ENCODE peak calls at places on chromosomes 7 and 10, in seven cellular contexts. K is mucosa of descending colon, J is hepatocyte, A is WERI-Rb-1, I is Panc1, Y is fibroblast of mammary gland, F is breast epithelium. B is an unnamed sample.

GRCh38 chr10:64486149-64486548 is 964.9 kb downstream of the REEP3 start:
- DNase-seq in A (no peak), F (no peak), Y (peak), J (no peak), K (no peak), I (no peak), B (no peak)

GRCh38 chr10:4260483-4260882 is 475.5 kb upstream of the KLF6 start:
- DNase-seq in Y (peak), I (no peak), K (no peak), A (no peak), F (no peak), J (peak), B (no peak)

GRCh38 chr7:25763461-25763860 is 388.5 kb upstream of the NFE2L3 start:
- DNase-seq in I (no peak), Y (no peak), A (no peak), J (no peak), F (no peak), K (no peak), B (no peak)

GRCh38 chr7:3289996-3290395 is 11.1 kb upstream of the SDK1 start:
- DNase-seq in A (no peak), F (no peak), I (no peak), K (no peak), J (no peak), Y (no peak), B (peak)

GRCh38 chr7:69256634-69257081 is 341.6 kb upstream of the AUTS2 start:
- DNase-seq in A (no peak), K (peak), Y (no peak), I (no peak), F (no peak), J (no peak), B (no peak)

GRCh38 chr7:154853063-154853726 is 149.7 kb downstream of the PAXIP1 start:
- DNase-seq in F (no peak), J (no peak), K (peak), I (no peak), A (no peak), Y (no peak), B (no peak)

GRCh38 chr10:34031410-34031809 is 696.9 kb upstream of the NRP1 start:
- DNase-seq in I (no peak), F (no peak), A (no peak), J (no peak), Y (peak), K (no peak), B (no peak)

GRCh38 chr7:55304363-55304762 is 60.8 kb upstream of the LANCL2 start:
- DNase-seq in I (no peak), F (no peak), K (no peak), A (no peak), J (no peak), Y (peak), B (no peak)

GRCh38 chr7:23544913-23545354 is 13.2 kb upstream of the TRA2A start:
- DNase-seq in Y (peak), J (peak), I (peak), K (no peak), F (no peak), A (peak), B (peak)

GRCh38 chr7:81138850-81139249 is 220.0 kb upstream of the SEMA3C start:
- DNase-seq in I (no peak), F (no peak), A (no peak), Y (no peak), K (no peak), J (no peak), B (no peak)

GRCh38 chr10:70101668-70102067 is 31.0 kb downstream of the AIFM2 start:
- DNase-seq in K (no peak), F (no peak), Y (no peak), J (no peak), A (no peak), I (no peak), B (no peak)

GRCh38 chr7:46569117-46569433 is 648.0 kb upstream of the IGFBP3 start:
- DNase-seq in K (no peak), A (no peak), I (no peak), J (no peak), Y (no peak), F (no peak), B (no peak)

GRCh38 chr7:73894851-73895441 is 34.0 kb downstream of the TMEM270 start:
- DNase-seq in Y (peak), F (no peak), A (no peak), K (peak), J (no peak), I (no peak), B (no peak)

GRCh38 chr10:18099420-18099819 is 40.8 kb upstream of the CACNB2 start:
- DNase-seq in Y (peak), F (no peak), K (no peak), J (no peak), I (no peak), A (no peak), B (no peak)

GRCh38 chr7:143214789-143215679 is 6.8 kb upstream of the TAS2R40 start:
- DNase-seq in J (peak), A (peak), K (no peak), F (no peak), Y (peak), I (peak), B (peak)

GRCh38 chr7:156147771-156148504 is 335.7 kb upstream of the SHH start:
- DNase-seq in Y (no peak), F (no peak), A (no peak), K (no peak), I (no peak), J (no peak), B (no peak)

GRCh38 chr10:50594012-50594411 is 29.7 kb downstream of the SGMS1 start:
- DNase-seq in A (no peak), Y (peak), F (no peak), I (peak), J (peak), K (no peak), B (no peak)

GRCh38 chr7:130365093-130365492 is 15.2 kb upstream of the CPA1 start:
- DNase-seq in K (no peak), I (no peak), Y (no peak), A (no peak), F (no peak), J (no peak), B (no peak)

GRCh38 chr10:97685395-97685958 is 1.6 kb downstream of the AVPI1 start:
- DNase-seq in J (no peak), I (no peak), F (no peak), A (peak), Y (peak), K (peak), B (no peak)

GRCh38 chr10:97494151-97494550 is 4.1 kb downstream of the MMS19 start:
- DNase-seq in I (no peak), K (no peak), J (no peak), Y (peak), F (no peak), A (no peak), B (no peak)

GRCh38 chr10:124459395-124459794 is 2.2 kb upstream of the LHPP start:
- DNase-seq in A (no peak), J (no peak), F (no peak), Y (no peak), K (no peak), I (no peak), B (no peak)

GRCh38 chr10:124461642-124462347 is at the start of gene LHPP:
- DNase-seq in A (peak), I (peak), Y (peak), K (peak), J (peak), F (peak), B (peak)

GRCh38 chr10:124458473-124458872 is 3.1 kb upstream of the LHPP start:
- DNase-seq in Y (no peak), A (no peak), J (no peak), I (no peak), F (no peak), K (no peak), B (no peak)

GRCh38 chr10:124460144-124460543 is 1.5 kb upstream of the LHPP start:
- DNase-seq in I (no peak), J (no peak), K (no peak), F (no peak), Y (no peak), A (no peak), B (no peak)

GRCh38 chr10:124458874-124459273 is 2.7 kb upstream of the LHPP start:
- DNase-seq in J (no peak), F (no peak), I (no peak), K (no peak), A (no peak), Y (no peak), B (no peak)
- H3K4me3 ChIP-seq in J (no peak), F (no peak), I (no peak), K (no peak), A (no peak), Y (no peak), B (no peak)

DNA sequence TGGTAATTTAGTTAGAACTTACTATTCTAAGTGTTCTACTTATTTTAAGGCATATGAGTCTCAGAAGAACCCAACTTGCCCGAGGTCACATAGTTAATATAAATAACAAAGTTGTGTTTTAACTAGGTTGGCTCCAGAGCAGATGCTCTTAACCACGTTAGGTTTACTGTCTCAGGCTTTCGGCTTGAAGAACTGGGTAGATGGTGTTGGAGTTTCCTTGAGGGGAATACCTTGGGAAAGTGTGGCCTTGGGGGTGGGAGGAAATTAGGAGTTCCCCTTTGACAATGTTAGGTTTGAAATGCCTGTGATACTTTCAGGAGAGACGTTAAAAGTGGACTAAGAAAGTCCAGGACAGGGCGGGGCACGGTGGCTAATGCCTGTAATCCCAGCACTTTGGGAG is 9.6 kb downstream of the ZNF398 start:
- DNase-seq in A (no peak), J (no peak), Y (no peak), K (no peak), F (no peak), I (no peak), B (no peak)
- TF ChIP-seq CTCF in A (no peak), J (no peak), Y (no peak), K (no peak), F (no peak), I (no peak), B (no peak)

DNA sequence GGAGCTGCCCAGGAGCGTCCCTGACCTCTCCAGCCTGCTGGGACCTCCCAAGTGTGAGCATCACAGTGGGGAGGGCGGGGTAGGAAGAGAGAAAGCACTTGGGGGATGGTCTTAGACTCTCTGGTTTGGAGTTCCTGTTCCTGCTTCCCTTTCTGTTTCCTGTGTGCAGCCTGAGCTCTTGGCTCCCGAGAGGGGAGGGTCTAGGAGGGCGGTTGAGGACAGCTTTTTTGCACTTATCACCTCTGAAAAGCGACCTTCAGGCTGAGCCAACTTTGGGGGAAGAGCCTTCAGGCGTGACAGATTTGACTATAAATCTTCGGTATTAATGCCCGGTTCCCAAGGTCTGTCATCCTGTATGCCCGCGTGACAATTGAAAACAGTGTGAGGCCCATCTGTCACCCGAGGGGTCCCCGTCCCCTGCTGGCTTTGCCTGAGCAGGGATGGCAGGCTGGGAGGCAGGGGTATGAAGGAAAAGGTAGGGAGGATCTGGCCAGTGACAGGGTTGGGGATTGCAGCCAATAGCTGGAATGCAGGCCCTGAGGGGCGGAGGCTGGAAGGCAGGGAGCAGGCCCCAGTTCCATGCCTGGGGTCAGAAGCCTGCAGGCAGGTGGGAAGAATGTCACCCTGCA is 78.6 kb downstream of the CDH23 start:
- DNase-seq in I (no peak), A (peak), J (no peak), K (no peak), Y (no peak), F (no peak), B (no peak)
- H3K4me3 ChIP-seq in I (no peak), A (peak), J (no peak), K (no peak), Y (no peak), F (no peak), B (no peak)

DNA sequence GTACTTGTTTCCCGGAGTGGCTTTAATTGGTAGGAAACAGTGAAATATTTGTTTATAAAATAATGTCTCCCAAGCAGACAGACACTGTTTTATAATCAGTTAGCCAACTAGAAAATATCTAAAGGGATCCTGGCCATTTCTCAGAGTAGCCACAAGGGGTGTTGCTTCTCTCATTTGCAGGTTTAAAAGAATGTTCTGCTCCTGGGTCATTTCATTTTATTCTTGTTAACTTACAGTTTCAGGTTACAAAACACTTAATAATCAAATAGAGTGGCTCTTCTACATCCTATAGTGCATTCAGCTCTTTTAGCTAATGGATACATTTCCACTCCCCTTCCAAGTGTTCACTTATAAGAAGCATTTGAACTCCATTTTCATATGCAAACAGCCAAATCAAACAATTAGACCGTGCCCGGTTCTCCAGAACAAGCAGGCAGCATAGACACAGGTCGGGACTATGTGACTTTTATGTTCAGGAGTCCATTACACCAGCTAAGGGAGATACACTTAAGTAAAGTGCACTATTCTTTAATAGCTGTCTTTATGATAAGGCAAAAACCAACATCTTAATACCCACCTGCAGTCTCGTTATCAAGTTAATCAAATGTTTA is 117.5 kb downstream of the TRIL start:
- DNase-seq in F (no peak), J (peak), K (no peak), I (no peak), Y (peak), A (no peak), B (no peak)
- TF ChIP-seq CTCF in F (peak), J (peak), K (peak), I (peak), Y (peak), A (peak), B (peak)

GRCh38 chr7:126662826-126663225 is 589.9 kb downstream of the GRM8 start:
- DNase-seq in A (no peak), Y (no peak), F (no peak), J (no peak), K (no peak), I (no peak), B (no peak)

GRCh38 chr7:126667742-126668366 is 584.9 kb downstream of the GRM8 start:
- DNase-seq in J (no peak), Y (no peak), F (no peak), K (no peak), I (no peak), A (no peak), B (no peak)

GRCh38 chr7:126668367-126668752 is 584.4 kb downstream of the GRM8 start:
- DNase-seq in I (no peak), J (no peak), A (no peak), F (no peak), K (no peak), Y (no peak), B (no peak)
- H3K4me3 ChIP-seq in I (no peak), J (no peak), A (no peak), F (no peak), K (no peak), Y (no peak), B (no peak)

DNA sequence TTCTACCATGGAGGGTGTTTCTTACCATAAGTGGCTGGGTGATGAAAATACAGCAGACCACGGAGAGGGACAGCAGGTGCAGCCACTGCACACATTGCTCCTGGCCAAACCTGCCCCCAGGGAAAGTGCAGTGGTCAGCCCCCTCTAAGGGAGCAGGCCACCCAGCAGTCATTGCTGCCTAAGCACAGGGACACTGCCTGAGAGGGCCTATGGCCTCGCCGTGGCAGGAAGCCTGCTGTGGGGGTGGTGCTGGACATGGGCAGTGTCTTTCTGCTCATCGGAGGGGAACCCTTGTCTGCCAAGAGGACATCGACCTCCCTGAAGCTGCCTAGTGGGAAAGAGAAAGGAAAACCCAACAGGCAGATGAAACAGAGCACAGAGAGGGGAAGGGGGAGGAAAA is 118.3 kb downstream of the PKD1L1 start:
- DNase-seq in K (no peak), Y (no peak), A (no peak), J (no peak), I (no peak), F (no peak), B (no peak)
- TF ChIP-seq CTCF in K (no peak), Y (no peak), A (no peak), J (no peak), I (no peak), F (no peak), B (no peak)

B was measured in HFF-Myc.